ENCODE peak calls at places on chromosome 14, in four cellular contexts. K, Q, T and I are unnamed samples.
A peak's percentile ranks its signal among the peaks of the same experiment; 100 is the strongest.

GRCh38 chr14:76256545-76256944 is 104.8 kb downstream of the GPATCH2L start:
- DNase-seq in Q (no peak), T (peak; percentile 64), K (no peak), I (no peak)

GRCh38 chr14:100895411-100895810 is 8.1 kb downstream of the RTL1 start:
- DNase-seq in T (no peak), K (no peak), Q (no peak), I (no peak)

GRCh38 chr14:68733086-68733621 is 59.7 kb downstream of the ZFP36L1 start:
- DNase-seq in T (no peak), Q (no peak), K (no peak), I (no peak)

GRCh38 chr14:34496007-34496678 is 34.1 kb upstream of the SPTSSA start:
- DNase-seq in K (no peak), T (no peak), Q (no peak), I (no peak)

GRCh38 chr14:60485600-60486251 is at the start of gene C14orf39:
- DNase-seq in K (no peak), Q (no peak), T (peak; percentile 79), I (peak; percentile 84)

GRCh38 chr14:87286191-87286590 is 706.8 kb downstream of the GALC start:
- DNase-seq in K (no peak), T (no peak), Q (no peak), I (no peak)

GRCh38 chr14:54127526-54127925 is 170.9 kb upstream of the BMP4 start:
- DNase-seq in T (no peak), Q (no peak), K (no peak), I (no peak)

GRCh38 chr14:73153272-73153671 is 17.0 kb downstream of the PSEN1 start:
- DNase-seq in T (no peak), K (no peak), Q (no peak), I (no peak)

GRCh38 chr14:36020120-36021029 is 156.1 kb downstream of the PTCSC3 start:
- DNase-seq in K (no peak), Q (no peak), T (no peak), I (no peak)

GRCh38 chr14:81464253-81465001 is 64.3 kb upstream of the STON2 start:
- DNase-seq in Q (peak; percentile 40), K (peak; percentile 43), T (peak; percentile 51), I (peak; percentile 66)

GRCh38 chr14:69263364-69263763 is 3.4 kb downstream of the GALNT16 start:
- DNase-seq in K (no peak), Q (no peak), T (no peak), I (peak; percentile 53)

GRCh38 chr14:97878727-97879126 is 1081.5 kb downstream of the VRK1 start:
- DNase-seq in Q (no peak), T (no peak), K (no peak), I (no peak)

GRCh38 chr14:97713023-97713422 is 915.8 kb downstream of the VRK1 start:
- DNase-seq in K (no peak), Q (peak; percentile 73), T (no peak), I (no peak)

GRCh38 chr14:104442107-104442551 is 137.4 kb upstream of the C14orf180 start:
- DNase-seq in K (no peak), Q (no peak), T (no peak), I (peak; percentile 33)

GRCh38 chr14:101499513-101499912 is 61.8 kb upstream of the DIO3 start:
- DNase-seq in K (no peak), T (no peak), Q (no peak), I (no peak)

GRCh38 chr14:60654303-60654925 is 5.1 kb upstream of the SIX1 start:
- DNase-seq in T (no peak), Q (no peak), K (no peak), I (peak; percentile 44)

GRCh38 chr14:55336161-55336560 is 64.9 kb downstream of the FBXO34 start:
- DNase-seq in K (no peak), T (no peak), Q (no peak), I (no peak)

GRCh38 chr14:55336691-55337090 is 65.5 kb downstream of the FBXO34 start:
- DNase-seq in K (no peak), Q (no peak), T (no peak), I (no peak)

GRCh38 chr14:55333785-55334485 is 62.7 kb downstream of the FBXO34 start:
- DNase-seq in K (no peak), T (no peak), Q (no peak), I (no peak)

GRCh38 chr14:55340482-55340881 is 69.3 kb downstream of the FBXO34 start:
- DNase-seq in T (no peak), K (no peak), Q (no peak), I (no peak)

GRCh38 chr14:55339770-55340169 is 68.5 kb downstream of the FBXO34 start:
- DNase-seq in Q (no peak), K (no peak), T (no peak), I (no peak)
- TF ChIP-seq YY1 in Q (no peak), K (no peak), T (no peak), I (no peak)

GRCh38 chr14:55457496-55457895 is 17.1 kb upstream of the TBPL2 start:
- DNase-seq in K (no peak), T (no peak), Q (no peak), I (no peak)
- TF ChIP-seq YY1 in K (no peak), T (no peak), Q (no peak), I (no peak)

GRCh38 chr14:64880382-64881121 is 845 bp upstream of the SPTB start:
- DNase-seq in T (peak; percentile 81), K (no peak), Q (peak; percentile 26), I (peak; percentile 89)
- TF ChIP-seq YY1 in T (no peak), K (no peak), Q (no peak), I (no peak)

GRCh38 chr14:93962701-93963601 is 13.4 kb downstream of the ASB2 start:
- DNase-seq in K (no peak), Q (no peak), T (no peak), I (no peak)
- TF ChIP-seq YY1 in K (no peak), Q (no peak), T (no peak), I (no peak)

DNA sequence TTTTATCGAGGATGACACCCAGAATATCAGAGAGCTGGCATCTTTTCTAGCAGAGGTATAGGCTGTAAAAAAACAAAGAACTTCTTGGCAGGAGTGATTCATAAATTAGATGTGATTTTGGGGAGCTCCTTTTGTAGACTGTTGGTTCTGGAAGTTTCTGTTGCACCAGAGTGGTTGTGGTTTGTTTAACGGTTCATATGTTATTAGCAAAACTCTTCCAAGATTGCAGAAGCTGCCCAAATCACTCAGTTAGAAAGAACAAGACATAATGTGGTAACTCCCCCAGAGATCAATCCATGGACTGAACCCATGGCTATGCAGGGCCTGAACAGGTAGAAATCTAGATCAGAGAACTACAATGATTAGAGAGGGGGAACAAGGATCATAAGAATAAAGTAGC is 6.7 kb upstream of the RNASE10 start:
- DNase-seq in T (no peak), Q (no peak), K (no peak), I (no peak)
- TF ChIP-seq YY1 in T (no peak), Q (no peak), K (no peak), I (no peak)

GRCh38 chr14:23877538-23878180 is 75.9 kb upstream of the DHRS4 start:
- DNase-seq in K (no peak), T (no peak), Q (no peak), I (no peak)

GRCh38 chr14:23884541-23884904 is 69.0 kb upstream of the DHRS4 start:
- DNase-seq in Q (no peak), T (no peak), K (no peak), I (no peak)

GRCh38 chr14:23883684-23884540 is 69.7 kb upstream of the DHRS4 start:
- DNase-seq in T (no peak), Q (no peak), K (no peak), I (no peak)

GRCh38 chr14:23882884-23883283 is 70.7 kb upstream of the DHRS4 start:
- DNase-seq in T (no peak), Q (no peak), K (no peak), I (no peak)

DNA sequence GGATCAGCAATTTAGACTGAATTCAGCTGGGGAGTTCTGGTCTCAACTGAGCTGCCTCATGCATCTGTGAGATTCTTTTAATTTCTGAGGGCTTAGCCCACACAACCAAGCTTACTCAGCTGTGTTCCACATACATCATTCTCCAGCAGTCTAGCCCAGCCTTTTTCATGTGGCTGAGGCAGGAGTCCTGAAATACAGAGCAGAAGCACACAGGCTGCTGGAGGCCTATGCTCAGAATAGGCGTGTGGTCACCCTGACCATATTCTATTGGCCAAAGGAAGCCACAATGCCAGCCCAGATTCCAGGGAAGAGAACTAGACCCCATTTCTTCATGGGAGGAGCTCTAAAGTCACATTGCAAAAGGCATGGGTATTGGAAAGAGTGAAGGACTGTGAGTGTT is 72.3 kb upstream of the DHRS4 start:
- DNase-seq in T (no peak), Q (no peak), K (no peak), I (no peak)
- TF ChIP-seq YY1 in T (no peak), Q (no peak), K (no peak), I (no peak)

DNA sequence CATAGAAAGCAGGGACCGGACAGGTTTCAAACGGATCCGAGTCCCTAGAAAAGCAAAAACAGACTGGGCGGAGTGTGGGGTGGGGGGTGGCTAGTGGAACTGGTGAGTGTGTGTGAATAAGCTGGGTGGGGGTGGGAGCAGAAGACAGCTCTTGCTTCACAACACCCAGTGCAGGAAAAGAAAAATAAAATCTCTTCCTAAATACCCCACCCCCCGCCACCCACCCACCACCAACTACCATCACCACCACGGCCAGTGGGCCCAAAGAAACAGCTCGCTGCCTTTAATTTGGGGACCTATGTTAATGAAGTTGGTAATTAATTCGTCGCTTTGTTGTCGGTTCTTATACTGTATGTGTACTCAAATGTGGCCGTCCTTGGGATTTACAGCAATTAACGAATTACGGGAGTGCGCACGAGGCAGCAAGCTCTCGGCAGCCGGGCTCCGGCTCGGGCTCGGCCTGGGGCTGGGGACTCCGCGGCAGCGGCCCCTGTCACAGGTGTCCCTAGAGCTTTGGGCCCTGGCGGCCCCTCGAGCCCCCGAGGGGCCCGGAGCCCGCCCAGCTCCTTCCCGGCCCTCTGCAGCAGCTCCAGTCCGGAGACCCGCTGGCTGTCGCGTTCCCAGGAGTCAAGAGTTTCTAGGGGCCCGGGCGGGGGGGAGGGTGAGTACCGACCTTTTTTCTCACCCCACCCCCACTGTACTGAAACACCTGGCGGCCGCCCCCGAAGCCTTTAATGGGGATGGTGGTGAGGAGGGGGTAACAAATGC is 1.5 kb upstream of the OTX2 start:
- DNase-seq in T (no peak), Q (no peak), K (no peak), I (no peak)
- TF ChIP-seq YY1 in T (no peak), Q (no peak), K (no peak), I (no peak)

DNA sequence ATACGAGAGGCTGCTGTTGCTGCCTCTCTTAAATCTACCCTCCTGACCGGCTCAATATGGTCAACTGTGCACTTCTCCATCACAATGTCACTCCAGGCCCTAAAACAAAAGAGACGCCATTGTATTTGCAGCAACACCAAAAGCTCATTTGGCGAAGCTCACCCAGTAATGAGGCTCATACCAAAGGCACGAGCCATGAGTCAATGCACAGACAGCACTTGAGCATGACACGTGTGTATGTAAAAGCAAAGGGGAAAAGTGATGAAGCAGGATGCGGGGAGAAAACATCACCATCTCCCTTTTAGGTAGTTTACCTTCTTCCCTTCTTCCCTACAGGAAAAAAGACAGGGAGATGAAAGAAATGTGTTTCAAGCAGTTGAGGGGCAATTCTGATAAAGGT is 150.3 kb downstream of the FOXN3 start:
- DNase-seq in T (no peak), Q (no peak), K (no peak), I (no peak)
- TF ChIP-seq YY1 in T (no peak), Q (no peak), K (no peak), I (no peak)